ENCODE peak calls at places on chromosome 14, in eight cellular contexts. N, W, P, L, B, Y, G and Z are unnamed samples.

GRCh38 chr14:75514673-75515630 is 7.3 kb upstream of the BATF start:
- DNase-seq in B (no peak), L (peak), Y (no peak), W (peak), N (peak), G (no peak), P (peak), Z (peak)

GRCh38 chr14:64303471-64303917 is 9.3 kb upstream of the ESR2 start:
- DNase-seq in G (no peak), N (peak), B (peak), Y (no peak), L (peak), W (peak), P (peak), Z (no peak)

GRCh38 chr14:90303382-90303943 is 28.3 kb downstream of the NRDE2 start:
- DNase-seq in B (no peak), L (no peak), W (no peak), P (no peak), N (no peak), G (no peak), Y (no peak), Z (no peak)

GRCh38 chr14:49679271-49679670 is 8.7 kb downstream of the POLE2 start:
- DNase-seq in W (no peak), P (peak), B (no peak), Y (no peak), L (no peak), N (peak), G (no peak), Z (no peak)

GRCh38 chr14:105095236-105095805 is 30.1 kb upstream of the GPR132 start:
- DNase-seq in N (no peak), G (no peak), Y (no peak), B (no peak), W (no peak), P (no peak), L (no peak), Z (no peak)

GRCh38 chr14:46920542-46920941 is 269.0 kb upstream of the RPL10L start:
- DNase-seq in G (no peak), B (no peak), Y (no peak), L (no peak), W (no peak), P (no peak), N (no peak), Z (no peak)

GRCh38 chr14:59328410-59328809 is 136.8 kb downstream of the GPR135 start:
- DNase-seq in Y (no peak), N (peak), P (peak), W (no peak), G (no peak), L (no peak), B (no peak), Z (no peak)

GRCh38 chr14:81589381-81590065 is 55.9 kb upstream of the SEL1L start:
- DNase-seq in B (no peak), L (no peak), G (no peak), Y (no peak), W (no peak), P (no peak), N (no peak), Z (no peak)

GRCh38 chr14:75831455-75831854 is 150.3 kb downstream of the TGFB3 start:
- DNase-seq in L (peak), Y (no peak), G (no peak), B (peak), N (peak), W (no peak), P (peak), Z (peak)

GRCh38 chr14:54211562-54212308 is 185.1 kb upstream of the CDKN3 start:
- DNase-seq in L (peak), G (no peak), B (peak), W (no peak), Y (no peak), P (peak), N (peak), Z (no peak)

GRCh38 chr14:57938533-57938932 is 72.6 kb upstream of the SLC35F4 start:
- DNase-seq in N (no peak), P (no peak), W (no peak), L (no peak), Y (no peak), G (no peak), B (no peak), Z (no peak)

GRCh38 chr14:65179918-65180724 is 77.8 kb upstream of the MAX start:
- DNase-seq in N (peak), W (no peak), B (peak), L (peak), P (peak), Y (peak), G (peak), Z (peak)

GRCh38 chr14:96801931-96802330 is 4.7 kb downstream of the VRK1 start:
- DNase-seq in P (no peak), N (no peak), W (no peak), B (no peak), G (no peak), Y (no peak), L (no peak), Z (no peak)

GRCh38 chr14:34258318-34258717 is 203.7 kb downstream of the SPTSSA start:
- DNase-seq in G (no peak), P (peak), Y (no peak), N (peak), W (no peak), L (peak), B (peak), Z (no peak)

GRCh38 chr14:90060965-90061848 is 587 bp upstream of the KCNK13 start:
- DNase-seq in N (no peak), G (peak), B (no peak), P (peak), L (no peak), W (peak), Y (no peak), Z (peak)

GRCh38 chr14:97361181-97361580 is 564.0 kb downstream of the VRK1 start:
- DNase-seq in W (no peak), L (no peak), G (peak), Y (no peak), N (no peak), B (no peak), P (no peak), Z (no peak)

GRCh38 chr14:30389134-30389900 is 169.6 kb upstream of the G2E3 start:
- DNase-seq in G (no peak), Y (no peak), P (peak), N (no peak), W (no peak), B (no peak), L (no peak), Z (peak)

GRCh38 chr14:94127330-94127729 is 2.1 kb downstream of the IFI27L2 start:
- DNase-seq in W (peak), P (no peak), N (no peak), Y (no peak), G (no peak), L (no peak), B (no peak), Z (no peak)

GRCh38 chr14:25444381-25444780 is 394.4 kb upstream of the STXBP6 start:
- DNase-seq in L (no peak), Y (no peak), G (no peak), P (no peak), W (no peak), B (no peak), N (no peak), Z (no peak)

GRCh38 chr14:61233436-61233956 is 47.6 kb downstream of the TMEM30B start:
- DNase-seq in Y (no peak), W (no peak), G (no peak), P (no peak), B (peak), L (no peak), N (no peak), Z (no peak)

GRCh38 chr14:34330846-34331245 is 131.2 kb downstream of the SPTSSA start:
- DNase-seq in P (no peak), N (no peak), B (no peak), G (no peak), W (no peak), L (no peak), Y (no peak), Z (no peak)

GRCh38 chr14:91801358-91801757 is 66.0 kb downstream of the TC2N start:
- DNase-seq in W (no peak), N (no peak), B (no peak), L (no peak), G (no peak), Y (no peak), P (no peak), Z (no peak)

GRCh38 chr14:58747181-58747580 is 109.4 kb downstream of the DACT1 start:
- DNase-seq in Y (peak), N (peak), P (peak), L (peak), W (no peak), B (peak), G (peak), Z (no peak)

GRCh38 chr14:95059126-95059525 is 98.2 kb downstream of the DICER1 start:
- DNase-seq in N (no peak), L (no peak), Y (no peak), P (no peak), W (no peak), B (no peak), G (no peak), Z (no peak)

GRCh38 chr14:50769893-50770500 is 61.0 kb downstream of the NIN start:
- DNase-seq in L (no peak), W (no peak), B (no peak), Y (no peak), N (no peak), P (no peak), G (no peak), Z (no peak)

GRCh38 chr14:56471056-56471455 is 108.5 kb upstream of the TMEM260 start:
- DNase-seq in P (no peak), G (no peak), N (no peak), L (no peak), W (no peak), B (no peak), Y (no peak), Z (no peak)

GRCh38 chr14:61121293-61121897 is 140.3 kb downstream of the SLC38A6 start:
- DNase-seq in N (no peak), G (peak), Y (no peak), L (no peak), P (peak), B (peak), W (no peak), Z (peak)

GRCh38 chr14:34785223-34786006 is 71.0 kb upstream of the CFL2 start:
- DNase-seq in L (no peak), P (no peak), G (no peak), Y (no peak), B (no peak), N (no peak), W (no peak), Z (no peak)

GRCh38 chr14:104826197-104826857 is 25.4 kb downstream of the ZBTB42 start:
- DNase-seq in P (peak), Y (peak), B (peak), G (peak), W (peak), L (peak), N (peak), Z (peak)

GRCh38 chr14:77609902-77610301 is 6.5 kb downstream of the SPTLC2 start:
- DNase-seq in P (no peak), B (no peak), W (no peak), L (no peak), Y (no peak), G (no peak), N (no peak), Z (no peak)
- TF ChIP-seq CTCF in P (no peak), B (no peak), W (peak), L (no peak), Y (no peak), G (no peak), N (no peak), Z (no peak)

GRCh38 chr14:52148371-52148770 is 79.5 kb upstream of the NID2 start:
- DNase-seq in P (no peak), B (no peak), G (no peak), W (no peak), L (no peak), N (no peak), Y (no peak), Z (no peak)

GRCh38 chr14:52142504-52142903 is 73.6 kb upstream of the NID2 start:
- DNase-seq in G (no peak), B (no peak), N (no peak), Y (no peak), W (no peak), P (no peak), L (no peak), Z (no peak)

GRCh38 chr14:52150162-52150561 is 81.3 kb upstream of the NID2 start:
- DNase-seq in W (no peak), B (no peak), Y (no peak), P (no peak), N (no peak), L (no peak), G (no peak), Z (no peak)

DNA sequence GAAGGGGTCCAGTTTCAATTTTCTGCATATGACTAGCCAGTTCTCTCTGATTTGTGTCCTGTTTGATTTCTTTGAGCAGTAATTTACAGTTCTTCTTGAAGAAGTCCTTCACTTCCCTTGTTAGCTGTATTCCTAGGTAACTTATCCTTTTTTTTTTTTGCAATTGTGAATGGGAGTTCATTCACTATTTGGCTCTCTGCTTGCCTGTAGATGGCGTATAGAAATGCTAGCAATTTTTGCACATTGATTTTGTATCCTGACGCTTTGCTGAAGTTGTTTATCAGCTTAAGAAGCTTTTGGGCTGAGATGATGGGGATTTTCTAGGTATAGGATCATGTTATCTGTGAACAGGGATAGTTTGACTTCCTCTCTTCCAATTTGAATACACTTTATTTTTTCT is 77.6 kb upstream of the NID2 start:
- DNase-seq in B (peak), G (no peak), P (peak), Y (no peak), N (no peak), W (no peak), L (peak), Z (no peak)
- TF ChIP-seq CTCF in B (peak), G (no peak), P (peak), Y (no peak), N (peak), W (no peak), L (peak), Z (no peak)

GRCh38 chr14:68510951-68511726 is 281.7 kb downstream of the ZFP36L1 start:
- DNase-seq in W (no peak), N (no peak), P (no peak), B (no peak), Y (no peak), G (peak), L (no peak), Z (no peak)
- TF ChIP-seq CTCF in W (peak), N (no peak), P (no peak), B (no peak), Y (no peak), G (no peak), L (no peak), Z (no peak)

GRCh38 chr14:38835874-38836273 is 267.2 kb downstream of the SEC23A start:
- DNase-seq in G (no peak), B (no peak), N (no peak), P (no peak), Y (no peak), W (no peak), L (no peak), Z (no peak)
- TF ChIP-seq CTCF in G (no peak), B (no peak), N (no peak), P (no peak), Y (no peak), W (no peak), L (no peak), Z (no peak)

DNA sequence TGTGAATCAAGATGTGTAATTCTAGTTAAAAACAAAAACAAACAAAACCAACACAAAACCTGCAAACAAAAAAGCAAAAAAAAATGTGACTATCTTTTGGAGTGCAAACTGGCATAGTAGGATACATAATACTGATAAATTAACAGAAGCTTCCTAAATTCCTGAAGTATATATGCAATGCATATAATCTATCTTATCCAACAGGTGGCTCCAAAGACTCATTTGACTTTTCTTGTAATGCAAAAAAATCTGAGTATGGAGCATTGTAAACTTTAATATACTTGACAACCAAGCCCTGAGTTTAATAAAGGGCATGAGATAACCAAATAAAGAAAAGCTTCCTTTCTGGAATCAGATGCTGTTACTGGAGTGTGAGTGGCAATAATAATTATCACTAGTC is 1003.6 kb downstream of the FSCB start:
- DNase-seq in B (peak), G (no peak), Y (no peak), P (no peak), W (no peak), N (no peak), L (no peak), Z (no peak)
- TF ChIP-seq CTCF in B (no peak), G (no peak), Y (no peak), P (no peak), W (peak), N (no peak), L (no peak), Z (no peak)

GRCh38 chr14:102586420-102587119 is 5.9 kb upstream of the RCOR1 start:
- DNase-seq in W (no peak), N (peak), G (no peak), Y (no peak), L (no peak), P (peak), B (no peak), Z (no peak)
- TF ChIP-seq CTCF in W (peak), N (peak), G (no peak), Y (no peak), L (no peak), P (no peak), B (no peak), Z (no peak)

GRCh38 chr14:78790262-78790661 is 620.1 kb downstream of the NRXN3 start:
- DNase-seq in N (no peak), B (no peak), L (no peak), Y (no peak), W (peak), G (no peak), P (no peak), Z (no peak)
- TF ChIP-seq CTCF in N (no peak), B (no peak), L (no peak), Y (no peak), W (peak), G (no peak), P (no peak), Z (no peak)

DNA sequence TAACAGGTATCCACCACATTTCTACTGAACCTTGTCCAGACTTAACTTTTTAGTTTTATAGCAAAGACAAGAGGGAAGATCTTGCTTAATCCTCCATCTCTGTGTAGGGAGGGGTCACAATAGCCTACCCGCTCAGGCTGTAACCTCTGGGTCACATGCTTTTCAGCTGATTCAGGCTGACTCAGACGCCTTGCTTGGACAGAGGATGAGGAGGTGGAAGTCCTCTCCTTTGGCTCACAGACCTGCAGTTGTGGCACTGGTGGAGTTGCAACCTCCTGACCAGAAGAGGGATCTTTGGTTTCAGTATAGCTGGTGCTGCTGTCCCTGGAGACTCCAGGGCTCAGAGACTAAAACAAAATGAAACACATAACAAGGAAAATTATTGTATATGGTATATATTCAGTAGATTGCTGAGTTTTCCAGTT is 16.2 kb downstream of the ACIN1 start:
- DNase-seq in G (peak), P (peak), N (peak), W (no peak), L (peak), Y (peak), B (peak), Z (peak)
- TF ChIP-seq CTCF in G (no peak), P (no peak), N (peak), W (no peak), L (no peak), Y (no peak), B (no peak), Z (no peak)

DNA sequence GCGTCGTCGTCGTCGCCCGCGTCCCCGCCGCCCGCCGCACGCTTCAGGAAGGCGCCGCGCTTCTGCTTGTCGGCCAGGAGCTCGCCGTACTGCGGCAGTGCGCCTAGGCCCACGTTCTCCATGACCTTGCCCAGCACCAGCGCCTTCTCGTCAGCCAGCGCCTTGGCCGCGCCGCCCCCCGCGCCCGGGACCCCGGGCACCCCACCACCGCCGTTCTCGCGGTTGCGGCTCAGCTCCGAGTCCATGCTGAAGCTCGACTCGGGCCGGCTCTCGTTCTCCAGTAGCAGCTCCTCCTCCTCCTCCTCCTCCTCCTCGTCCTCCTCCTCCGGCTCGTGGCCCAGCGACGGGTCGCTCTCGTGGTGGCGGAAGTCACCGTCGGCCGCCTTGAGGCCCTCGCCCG is 97.1 kb downstream of the BCL11B start:
- DNase-seq in W (peak), L (no peak), Y (no peak), P (no peak), G (no peak), B (no peak), N (no peak), Z (no peak)
- TF ChIP-seq CTCF in W (no peak), L (no peak), Y (no peak), P (no peak), G (no peak), B (no peak), N (no peak), Z (no peak)